ENCODE peak calls at places on chromosomes 16 and 17, in six cellular contexts. Y is HCT116, K is H1, Z is HepG2, B is K562, C is GM12878. L is an unnamed sample.

GRCh38 chr17:20999841-21000532 is 42.8 kb downstream of the USP22 start:
- DNase-seq in B (no peak), K (no peak), C (no peak), Y (no peak), Z (no peak), L (no peak)

GRCh38 chr16:47887496-47887895 is 268.3 kb downstream of the ABCC12 start:
- DNase-seq in B (no peak), K (no peak), Y (no peak), C (no peak), Z (no peak), L (peak; percentile 66)

GRCh38 chr16:69937465-69937951 is 13.6 kb upstream of the CLEC18A start:
- DNase-seq in C (no peak), K (no peak), B (peak; percentile 40), Y (no peak), Z (peak; percentile 50), L (no peak)

GRCh38 chr17:44898768-44899073 is 524 bp downstream of the EFTUD2 start:
- DNase-seq in K (no peak), C (no peak), B (no peak), Z (peak; percentile 60), Y (no peak), L (no peak)

GRCh38 chr17:81021531-81022370 is 13.2 kb upstream of the BAIAP2 start:
- DNase-seq in Z (no peak), K (no peak), C (no peak), B (no peak), Y (no peak), L (no peak)

GRCh38 chr16:87806246-87806607 is 40.4 kb upstream of the KLHDC4 start:
- DNase-seq in K (no peak), B (no peak), Z (no peak), Y (peak; percentile 16), C (no peak), L (no peak)

GRCh38 chr17:83084621-83085056 is 5.2 kb downstream of the METRNL start:
- DNase-seq in B (no peak), K (no peak), Z (no peak), C (no peak), Y (no peak), L (no peak)

GRCh38 chr17:34414338-34414737 is 51.3 kb upstream of the CCL1 start:
- DNase-seq in B (no peak), K (no peak), Y (no peak), Z (no peak), C (no peak), L (peak; percentile 60)

GRCh38 chr17:74430706-74431567 is 951 bp upstream of the GPRC5C start:
- DNase-seq in Z (peak; percentile 95), Y (peak; percentile 40), C (peak; percentile 26), B (peak; percentile 71), K (peak; percentile 78), L (no peak)

GRCh38 chr16:87180069-87180468 is 137.1 kb downstream of the C16orf95 start:
- DNase-seq in B (no peak), K (no peak), C (no peak), Y (no peak), Z (no peak), L (no peak)

GRCh38 chr17:17075037-17075755 is 32.9 kb downstream of the MPRIP start:
- DNase-seq in Y (no peak), C (no peak), K (no peak), Z (no peak), B (no peak), L (no peak)

GRCh38 chr17:14506364-14506763 is 205.5 kb downstream of the HS3ST3B1 start:
- DNase-seq in C (no peak), Z (no peak), K (no peak), B (no peak), Y (no peak), L (no peak)

GRCh38 chr17:72223816-72224215 is 103.0 kb downstream of the SOX9 start:
- DNase-seq in Z (no peak), C (no peak), K (no peak), Y (no peak), B (no peak), L (no peak)

GRCh38 chr17:28944862-28945741 is 6.2 kb downstream of the PHF12 start:
- DNase-seq in K (no peak), C (no peak), B (no peak), Y (no peak), Z (no peak), L (no peak)

GRCh38 chr17:67040652-67041051 is 3.7 kb upstream of the CACNG1 start:
- DNase-seq in C (no peak), K (no peak), B (no peak), Z (no peak), Y (no peak), L (no peak)

GRCh38 chr17:72432143-72432604 is 311.4 kb downstream of the SOX9 start:
- DNase-seq in Z (no peak), Y (no peak), K (no peak), B (no peak), C (no peak), L (no peak)

GRCh38 chr17:75754378-75755204 is 10.4 kb downstream of the GALK1 start:
- DNase-seq in B (peak; percentile 61), C (no peak), Y (no peak), K (peak; percentile 46), Z (peak; percentile 72), L (no peak)

GRCh38 chr16:61596648-61597047 is 439.6 kb downstream of the CDH8 start:
- DNase-seq in Z (no peak), B (no peak), K (no peak), C (no peak), Y (no peak), L (no peak)

GRCh38 chr16:50229149-50229726 is 37.1 kb upstream of the ADCY7 start:
- DNase-seq in Z (no peak), K (no peak), C (no peak), Y (no peak), B (peak; percentile 61), L (no peak)

GRCh38 chr16:85598141-85598540 is 15.0 kb upstream of the GSE1 start:
- DNase-seq in C (no peak), Y (no peak), K (no peak), B (no peak), Z (no peak), L (no peak)

GRCh38 chr17:59505610-59506276 is 59.7 kb upstream of the DHX40 start:
- DNase-seq in Z (peak; percentile 65), B (no peak), Y (no peak), C (no peak), K (no peak), L (no peak)

GRCh38 chr17:11644265-11645212 is 46.3 kb downstream of the DNAH9 start:
- DNase-seq in B (peak; percentile 37), C (no peak), Y (peak; percentile 60), K (peak; percentile 61), Z (peak; percentile 73), L (peak; percentile 48)

GRCh38 chr16:48126801-48127644 is 28.8 kb downstream of the ABCC12 start:
- DNase-seq in Y (no peak), Z (peak; percentile 6), K (no peak), B (no peak), C (no peak), L (peak; percentile 25)

GRCh38 chr17:4998666-4999428 is 1.1 kb downstream of the KIF1C start:
- DNase-seq in C (no peak), Z (peak; percentile 86), Y (no peak), K (peak; percentile 51), B (no peak), L (no peak)

GRCh38 chr16:82007189-82007588 is 4.1 kb downstream of the SDR42E1 start:
- DNase-seq in B (no peak), Y (no peak), K (no peak), Z (no peak), C (no peak), L (no peak)

GRCh38 chr16:22018559-22018958 is 10.6 kb downstream of the MOSMO start:
- DNase-seq in K (no peak), Y (no peak), Z (no peak), B (no peak), C (no peak), L (no peak)

GRCh38 chr16:22014271-22014873 is 6.5 kb downstream of the MOSMO start:
- DNase-seq in C (no peak), B (no peak), Z (no peak), K (no peak), Y (no peak), L (no peak)

GRCh38 chr16:22012241-22012640 is 4.3 kb downstream of the MOSMO start:
- DNase-seq in C (no peak), K (no peak), B (no peak), Z (no peak), Y (no peak), L (no peak)

GRCh38 chr16:22022151-22022550 is 14.2 kb downstream of the MOSMO start:
- DNase-seq in Y (no peak), B (no peak), Z (no peak), C (no peak), K (no peak), L (no peak)

DNA sequence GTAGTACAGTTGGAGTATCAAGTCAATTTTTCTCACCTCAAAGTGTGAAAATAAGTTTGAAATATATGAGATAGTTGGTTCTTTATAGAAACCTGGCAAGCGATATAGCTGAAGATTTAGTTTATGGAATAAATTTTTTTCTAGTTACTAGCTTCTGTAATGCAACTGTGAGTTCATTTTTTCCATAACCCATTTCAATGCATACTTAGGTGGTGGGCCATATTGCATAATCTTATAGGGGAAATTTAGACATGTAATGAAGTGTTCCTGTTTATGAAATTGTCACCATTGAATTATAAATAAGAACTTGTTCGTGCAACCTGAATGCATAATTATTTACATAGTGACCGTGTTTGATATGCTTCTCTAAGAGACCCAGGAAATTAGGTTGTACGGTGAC is 9.0 kb downstream of the MOSMO start:
- DNase-seq in K (no peak), Y (no peak), C (no peak), Z (no peak), B (no peak), L (no peak)
- H3K4me1 ChIP-seq in K (no peaks in the 10 kb centered on the region), Y (peaks cover 48% of the 10 kb centered on the region), C (peaks cover 23% of the 10 kb centered on the region), Z (peaks cover 39% of the 10 kb centered on the region), B (no peaks in the 10 kb centered on the region), L (no peaks in the 10 kb centered on the region)

DNA sequence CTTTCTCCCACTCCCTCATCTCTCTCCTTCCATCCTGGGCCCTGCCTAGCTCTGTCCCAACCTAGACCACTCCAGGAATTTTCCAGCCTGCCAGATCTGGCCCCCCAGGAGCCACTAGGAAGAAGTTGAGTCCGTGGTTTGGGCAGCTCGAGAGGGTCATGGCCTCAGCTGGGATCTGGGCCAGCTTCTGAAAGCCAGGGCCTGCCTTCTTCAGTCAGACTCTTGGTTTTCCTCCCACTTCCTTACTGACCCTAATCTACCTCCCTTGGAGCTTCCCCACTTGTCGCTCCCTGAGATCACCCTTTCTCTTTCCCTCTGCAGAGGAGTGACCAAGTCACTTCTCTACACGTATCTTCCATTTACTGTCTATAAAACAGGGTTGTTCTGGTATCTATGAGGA is 6.4 kb upstream of the LLGL1 start:
- DNase-seq in Z (no peak), K (no peak), B (no peak), C (no peak), Y (no peak), L (no peak)
- H3K9ac ChIP-seq in Z (no peak overlapping the region), K (no peak overlapping the region), B (no peak overlapping the region), C (no peak overlapping the region), Y (no peak overlapping the region), L (no peak overlapping the region)

GRCh38 chr16:19210175-19210924 is 42.3 kb downstream of the SYT17 start:
- DNase-seq in K (no peak), Z (no peak), Y (peak; percentile 27), B (no peak), C (peak; percentile 79), L (no peak)
- TF ChIP-seq ZNF274 in K (no peak), Z (no peak), Y (no peak), B (no peak), C (no peak), L (no peak)

GRCh38 chr17:68803122-68803615 is 152.0 kb downstream of the ABCA8 start:
- DNase-seq in B (no peak), K (no peak), Y (no peak), Z (no peak), C (no peak), L (no peak)
- H3K4me1 ChIP-seq in B (no peaks in the 10 kb centered on the region), K (no peaks in the 10 kb centered on the region), Y (no peaks in the 10 kb centered on the region), Z (peaks cover 19% of the 10 kb centered on the region), C (no peaks in the 10 kb centered on the region), L (no peaks in the 10 kb centered on the region)

GRCh38 chr17:49694847-49695697 is 12.7 kb downstream of the SLC35B1 start:
- DNase-seq in B (peak; percentile 68), C (no peak), Y (no peak), K (peak; percentile 90), Z (peak; percentile 30), L (no peak)
- H3K9ac ChIP-seq in B (no peak overlapping the region), C (no peak overlapping the region), Y (no peak overlapping the region), K (no peak overlapping the region), Z (no peak overlapping the region), L (peak overlapping the region; percentile 4)